ENCODE peak calls at places on chromosome 13, in eight cellular contexts. Y is stimulated activated CD4-positive, alpha-beta T cell treated with anti-CD3 and anti-CD28 coated beads, TNF-alpha, amount 100 ng/mL, for 48 hours; K is astrocyte of the hippocampus; N is KBM-7; A is NCI-H1694; P is posterior vena cava; U is epithelial cell of esophagus; L is effector CD8-positive, alpha-beta T cell. Z is an unnamed sample.

GRCh38 chr13:43495732-43496131 is 291.0 kb downstream of the ENOX1 start:
- DNase-seq in P (no peak), N (no peak), U (no peak), L (no peak), Y (no peak), K (no peak), A (no peak), Z (no peak)

GRCh38 chr13:99572131-99572530 is 70.9 kb downstream of the TM9SF2 start:
- DNase-seq in L (no peak), A (no peak), N (no peak), P (no peak), K (no peak), Y (no peak), U (no peak), Z (no peak)

GRCh38 chr13:50080856-50081105 is 65.5 kb downstream of the KCNRG start:
- DNase-seq in K (peak; percentile 76), A (no peak), L (no peak), Y (no peak), U (no peak), N (no peak), P (no peak), Z (no peak)

GRCh38 chr13:29160862-29161261 is 340.7 kb downstream of the MTUS2 start:
- DNase-seq in P (no peak), A (no peak), K (no peak), Y (no peak), L (no peak), N (peak; percentile 3), U (no peak), Z (no peak)

GRCh38 chr13:26682606-26683005 is 78.0 kb downstream of the GPR12 start:
- DNase-seq in N (no peak), A (no peak), Y (no peak), K (no peak), L (no peak), U (no peak), P (no peak), Z (no peak)

GRCh38 chr13:106522898-106523525 is 12.4 kb downstream of the EFNB2 start:
- DNase-seq in P (no peak), N (no peak), A (no peak), U (peak; percentile 36), K (peak; percentile 47), Y (no peak), L (no peak), Z (no peak)

GRCh38 chr13:113897161-113897560 is 33.3 kb upstream of the GAS6 start:
- DNase-seq in A (no peak), P (no peak), L (no peak), U (peak; percentile 90), K (peak; percentile 98), N (no peak), Y (no peak), Z (peak; percentile 13)

GRCh38 chr13:39587939-39588338 is 15.1 kb downstream of the LHFPL6 start:
- DNase-seq in Y (no peak), N (no peak), K (no peak), P (no peak), U (no peak), A (no peak), L (no peak), Z (no peak)

GRCh38 chr13:50124536-50125305 is 109.5 kb downstream of the KCNRG start:
- DNase-seq in P (peak; percentile 99), A (no peak), N (peak; percentile 57), Y (peak; percentile 78), L (peak; percentile 89), K (peak; percentile 98), U (peak; percentile 46), Z (peak; percentile 77)

GRCh38 chr13:45255253-45255987 is 54.6 kb upstream of the KCTD4 start:
- DNase-seq in A (no peak), N (no peak), P (no peak), K (no peak), L (no peak), U (no peak), Y (no peak), Z (no peak)

GRCh38 chr13:96991072-96991471 is 3.2 kb downstream of the OXGR1 start:
- DNase-seq in N (no peak), K (no peak), P (no peak), Y (no peak), L (no peak), A (no peak), U (peak; percentile 14), Z (no peak)